ENCODE peak calls at places on chromosomes 4 and X, in four cellular contexts. E is keratinocyte, F is fibroblast of lung, K is hepatocyte. Q is an unnamed sample.

GRCh38 chrX:100410083-100410590 is at the start of gene PCDH19:
- DNase-seq in E (no peak), F (peak; percentile 52), K (peak; percentile 81), Q (no peak)

GRCh38 chr4:36233567-36234266 is 10.6 kb downstream of the ARAP2 start:
- DNase-seq in K (no peak), F (no peak), E (no peak), Q (no peak)

GRCh38 chrX:152897216-152898144 is at the start of gene ZNF185:
- DNase-seq in E (no peak), F (no peak), K (peak; percentile 75), Q (no peak)

GRCh38 chrX:136275553-136275952 is 24.4 kb upstream of the MAP7D3 start:
- DNase-seq in K (peak; percentile 45), F (no peak), E (no peak), Q (no peak)

GRCh38 chr4:80255374-80256095 is 10.9 kb upstream of the FGF5 start:
- DNase-seq in K (no peak), F (no peak), E (no peak), Q (no peak)

GRCh38 chr4:56311299-56311975 is 75.9 kb downstream of the AASDH start:
- DNase-seq in F (peak; percentile 8), E (no peak), K (no peak), Q (no peak)

GRCh38 chrX:20596856-20597255 is 330.1 kb upstream of the RPS6KA3 start:
- DNase-seq in E (no peak), K (no peak), F (no peak), Q (no peak)

GRCh38 chrX:1466971-1467561 is 14.4 kb upstream of the ASMTL start:
- DNase-seq in F (no peak), K (no peak), E (no peak), Q (peak; percentile 44)

GRCh38 chr4:81650871-81651270 is 179.2 kb upstream of the RASGEF1B start:
- DNase-seq in F (no peak), E (no peak), K (peak; percentile 71), Q (peak; percentile 71)

GRCh38 chr4:101086801-101087586 is 260.3 kb downstream of the PPP3CA start:
- DNase-seq in E (no peak), F (no peak), K (no peak), Q (no peak)

GRCh38 chr4:105122334-105122733 is 24.3 kb upstream of the TET2 start:
- DNase-seq in E (peak; percentile 5), K (peak; percentile 37), F (peak; percentile 12), Q (no peak)

GRCh38 chrX:129649268-129650182 is 5.2 kb downstream of the APLN start:
- DNase-seq in F (no peak), E (no peak), K (no peak), Q (no peak)

GRCh38 chr4:4677825-4678522 is 136.1 kb upstream of the STX18 start:
- DNase-seq in F (peak; percentile 62), E (no peak), K (peak; percentile 69), Q (peak; percentile 8)

GRCh38 chrX:87583679-87584078 is 66.1 kb downstream of the KLHL4 start:
- DNase-seq in E (no peak), F (peak; percentile 19), K (peak; percentile 46), Q (peak; percentile 3)

GRCh38 chr4:113467581-113467980 is 294.0 kb downstream of the CAMK2D start:
- DNase-seq in E (no peak), K (no peak), F (peak; percentile 83), Q (no peak)

GRCh38 chr4:53558981-53559620 is 32.2 kb downstream of the LNX1 start:
- DNase-seq in K (no peak), E (no peak), F (no peak), Q (no peak)

GRCh38 chrX:103635436-103635835 is 6.7 kb downstream of the TCEAL1 start:
- DNase-seq in F (no peak), K (no peak), E (no peak), Q (no peak)

GRCh38 chr4:57355066-57355465 is 244.9 kb upstream of the IGFBP7 start:
- DNase-seq in E (no peak), K (no peak), F (no peak), Q (no peak)

GRCh38 chr4:186326391-186326790 is 60.4 kb downstream of the F11 start:
- DNase-seq in K (no peak), E (no peak), F (peak; percentile 54), Q (no peak)

GRCh38 chr4:116849620-116850019 is 235.8 kb downstream of the TRAM1L1 start:
- DNase-seq in E (no peak), F (no peak), K (no peak), Q (no peak)

GRCh38 chr4:26372076-26372475 is 51.3 kb downstream of the RBPJ start:
- DNase-seq in E (no peak), F (no peak), K (no peak), Q (no peak)

GRCh38 chr4:26368685-26369084 is 47.9 kb downstream of the RBPJ start:
- DNase-seq in F (no peak), E (no peak), K (no peak), Q (no peak)

GRCh38 chr4:26369132-26370036 is 48.6 kb downstream of the RBPJ start:
- DNase-seq in F (peak; percentile 34), E (no peak), K (no peak), Q (no peak)

GRCh38 chr4:26375589-26375988 is 54.8 kb downstream of the RBPJ start:
- DNase-seq in K (no peak), E (no peak), F (no peak), Q (no peak)

GRCh38 chr4:26372525-26373172 is 51.8 kb downstream of the RBPJ start:
- DNase-seq in K (peak; percentile 68), F (peak; percentile 77), E (peak; percentile 9), Q (peak; percentile 74)
- H4K20me1 ChIP-seq in K (peaks cover 24% of the 10 kb centered on the region), F (no peaks in the 10 kb centered on the region), E (peaks cover 11% of the 10 kb centered on the region), Q (peaks cover 98% of the 10 kb centered on the region)

GRCh38 chr4:39641451-39641850 is 2.8 kb upstream of the SMIM14 start:
- DNase-seq in F (no peak), E (no peak), K (no peak), Q (no peak)
- TF ChIP-seq CTCF in F (no peak), E (no peak), K (no peak), Q (no peak)

GRCh38 chr4:20418865-20419451 is 167.3 kb downstream of the SLIT2 start:
- DNase-seq in E (no peak), F (peak; percentile 87), K (peak; percentile 47), Q (peak; percentile 7)

GRCh38 chr4:20421586-20421985 is 169.9 kb downstream of the SLIT2 start:
- DNase-seq in K (no peak), E (no peak), F (peak; percentile 31), Q (no peak)

GRCh38 chr4:20422398-20422797 is 170.7 kb downstream of the SLIT2 start:
- DNase-seq in F (peak; percentile 72), K (peak; percentile 71), E (peak; percentile 28), Q (peak; percentile 47)

GRCh38 chr4:20423420-20423819 is 171.7 kb downstream of the SLIT2 start:
- DNase-seq in E (no peak), F (no peak), K (no peak), Q (no peak)

DNA sequence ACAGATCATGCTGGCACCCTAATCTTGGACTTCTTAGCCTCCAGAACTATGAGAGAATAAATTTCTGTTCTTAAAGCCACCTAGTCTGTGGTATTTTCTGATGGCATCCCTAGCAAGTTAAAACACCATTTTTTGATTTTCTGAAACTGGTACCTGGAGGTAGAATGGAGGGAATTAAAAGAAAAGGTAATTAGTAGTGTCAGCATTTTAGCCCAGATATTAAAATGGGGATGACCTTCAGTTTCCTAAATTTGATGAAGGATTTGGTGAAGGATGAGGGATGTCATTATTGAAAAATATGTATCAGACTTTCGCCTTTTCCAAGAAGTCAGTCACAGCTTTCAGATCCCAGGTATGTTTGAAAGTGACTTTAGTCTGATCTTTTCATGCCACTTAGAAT is 169.2 kb downstream of the SLIT2 start:
- DNase-seq in E (no peak), K (no peak), F (no peak), Q (no peak)
- H3K79me2 ChIP-seq in E (no peaks in the 10 kb centered on the region), K (no peaks in the 10 kb centered on the region), F (no peaks in the 10 kb centered on the region), Q (no peaks in the 10 kb centered on the region)

DNA sequence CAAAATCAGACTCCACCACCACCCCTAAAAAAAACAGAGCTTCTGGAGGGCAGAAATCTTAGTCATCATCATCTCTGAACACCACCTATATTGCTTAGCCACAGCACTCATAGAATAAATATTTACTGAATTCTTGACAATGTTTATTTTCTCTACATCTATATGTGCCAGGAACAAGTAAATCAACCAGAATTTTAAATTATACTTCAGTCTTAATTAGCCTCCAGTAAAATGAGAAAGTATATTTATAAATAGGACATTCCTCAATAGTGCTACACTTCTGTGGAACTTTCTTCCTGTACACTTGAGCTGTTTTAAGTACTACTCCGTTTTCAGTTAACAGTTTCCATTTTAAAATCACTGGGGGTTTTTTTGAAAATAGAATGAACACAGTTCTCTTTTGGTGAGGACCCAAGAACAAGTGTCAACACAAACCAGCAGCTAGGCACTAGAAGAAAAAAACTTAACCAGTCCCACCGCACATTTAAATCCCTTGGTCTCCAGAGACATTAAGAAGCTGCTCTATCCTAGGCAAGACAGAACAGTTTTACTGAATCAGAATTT is 25.5 kb downstream of the SMIM14 start:
- DNase-seq in K (no peak), F (peak; percentile 54), E (no peak), Q (no peak)
- H4K20me1 ChIP-seq in K (no peaks in the 10 kb centered on the region), F (no peaks in the 10 kb centered on the region), E (no peaks in the 10 kb centered on the region), Q (no peaks in the 10 kb centered on the region)

DNA sequence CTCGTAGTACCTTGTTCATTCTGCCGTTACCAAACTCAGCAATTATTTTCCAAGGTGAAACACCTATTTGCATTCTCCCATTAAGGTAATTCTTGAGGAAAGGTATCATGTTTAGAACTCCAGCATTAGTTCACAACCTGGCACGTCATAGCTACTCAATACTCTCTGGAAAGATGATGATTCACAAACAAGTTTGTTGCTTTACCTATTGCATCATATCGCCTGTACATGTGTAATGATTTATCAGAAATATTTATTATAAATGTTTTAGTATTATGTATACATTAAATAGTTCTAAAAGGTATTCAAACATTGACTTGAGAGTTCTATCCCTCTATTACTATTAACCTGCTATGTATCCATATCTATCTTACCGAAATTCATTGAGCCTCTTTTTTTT is 658.3 kb upstream of the PITX2 start:
- DNase-seq in F (no peak), K (no peak), E (no peak), Q (no peak)
- TF ChIP-seq CTCF in F (no peak), K (no peak), E (no peak), Q (no peak)

GRCh38 chr4:6825403-6825802 is 42.9 kb downstream of the KIAA0232 start:
- DNase-seq in F (no peak), E (no peak), K (no peak), Q (no peak)
- H3K79me2 ChIP-seq in F (peaks cover 11% of the 10 kb centered on the region), E (peaks cover 24% of the 10 kb centered on the region), K (peaks cover 87% of the 10 kb centered on the region), Q (peaks cover 75% of the 10 kb centered on the region)

DNA sequence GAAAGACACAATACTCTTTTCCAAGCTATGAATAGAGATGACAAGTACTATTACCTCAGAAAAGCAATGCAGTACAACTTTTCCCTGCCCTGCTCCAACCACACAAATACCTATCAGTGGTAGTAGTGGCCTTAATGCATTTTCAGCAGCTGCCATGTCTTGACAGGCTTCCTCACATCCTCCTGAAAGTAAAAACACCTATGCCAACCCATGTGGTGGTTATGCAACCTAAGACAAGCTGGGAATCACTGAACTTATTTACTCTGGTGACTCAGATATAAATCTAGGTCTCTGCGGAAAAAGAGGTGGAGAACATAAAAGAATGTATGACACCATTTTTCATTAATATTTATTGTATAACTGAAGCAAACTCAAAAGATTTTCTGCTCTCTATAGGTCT is 14.5 kb downstream of the WDFY3 start:
- DNase-seq in F (peak; percentile 35), K (peak; percentile 32), E (peak; percentile 91), Q (no peak)
- H4K20me1 ChIP-seq in F (peaks cover 4% of the 10 kb centered on the region), K (peaks cover 55% of the 10 kb centered on the region), E (no peaks in the 10 kb centered on the region), Q (no peaks in the 10 kb centered on the region)

DNA sequence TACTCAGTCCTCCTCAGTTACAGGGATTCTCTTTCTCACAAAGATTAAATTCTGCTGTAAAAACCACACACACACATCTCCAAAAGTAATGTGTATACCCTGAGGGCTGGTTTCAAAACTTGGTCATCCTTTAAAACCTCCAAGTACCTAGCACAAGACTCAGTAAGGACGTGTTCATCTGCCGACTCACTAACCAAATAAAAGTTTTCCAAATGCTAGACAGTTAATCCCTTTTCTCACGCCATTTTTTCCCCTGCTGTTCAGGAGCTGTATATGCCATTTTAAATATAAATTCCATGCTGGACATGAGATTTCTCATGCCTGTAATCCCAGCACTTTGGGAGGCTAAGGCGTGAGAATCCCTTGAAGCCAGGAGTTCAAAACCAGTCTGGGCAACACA is 3.9 kb upstream of the SAT1 start:
- DNase-seq in F (peak; percentile 28), K (no peak), E (no peak), Q (no peak)
- TF ChIP-seq CTCF in F (no peak), K (no peak), E (peak; percentile 38), Q (no peak)